ENCODE peak calls at places on chromosomes 16 and 17, in five cellular contexts. N is heart left ventricle; D is prostate gland; V is fibroblast of lung; X is CD8-positive, alpha-beta memory T cell. Y is an unnamed sample.

GRCh38 chr17:76547183-76547641 is 7.4 kb downstream of the PRCD start:
- DNase-seq in V (peak; percentile 88), N (no peak), X (peak; percentile 55), D (peak; percentile 52), Y (no peak)

GRCh38 chr17:5405400-5405799 is 14.1 kb downstream of the NUP88 start:
- DNase-seq in X (no peak), N (no peak), D (no peak), V (no peak), Y (no peak)

GRCh38 chr16:77833906-77834599 is 45.7 kb downstream of the VAT1L start:
- DNase-seq in D (no peak), X (no peak), N (no peak), V (peak; percentile 59), Y (no peak)

GRCh38 chr17:74070374-74070773 is 133.1 kb upstream of the RPL38 start:
- DNase-seq in N (no peak), D (no peak), X (no peak), V (no peak), Y (no peak)

GRCh38 chr17:8142887-8143580 is 9.2 kb downstream of the PER1 start:
- DNase-seq in D (no peak), X (peak; percentile 4), V (no peak), N (no peak), Y (no peak)

GRCh38 chr16:50338371-50339231 is 30.2 kb downstream of the BRD7 start:
- DNase-seq in N (no peak), X (peak; percentile 27), D (no peak), V (no peak), Y (no peak)

GRCh38 chr16:68414581-68414980 is 33.7 kb downstream of the SMPD3 start:
- DNase-seq in N (no peak), D (no peak), V (no peak), X (no peak), Y (no peak)

GRCh38 chr17:82019905-82020873 is 2.5 kb downstream of the CENPX start:
- DNase-seq in D (no peak), V (peak; percentile 26), N (peak; percentile 86), X (peak; percentile 38), Y (peak; percentile 84)

GRCh38 chr17:3890082-3890892 is 2.6 kb downstream of the CAMKK1 start:
- DNase-seq in D (peak; percentile 56), X (no peak), V (peak; percentile 81), N (no peak), Y (peak; percentile 81)

GRCh38 chr17:40915199-40915661 is 22.2 kb downstream of the KRT23 start:
- DNase-seq in V (peak; percentile 74), X (no peak), N (no peak), D (no peak), Y (no peak)

GRCh38 chr17:17757391-17757791 is 76.1 kb downstream of the RAI1 start:
- DNase-seq in N (no peak), D (no peak), X (no peak), V (no peak), Y (no peak)

GRCh38 chr16:48277158-48277557 is 29.8 kb upstream of the ABCC11 start:
- DNase-seq in X (no peak), V (no peak), N (no peak), D (no peak), Y (no peak)

GRCh38 chr17:46178550-46179198 is 14.6 kb downstream of the KANSL1 start:
- DNase-seq in V (peak; percentile 53), D (no peak), X (no peak), N (no peak), Y (no peak)

GRCh38 chr17:78179372-78179771 is 7.5 kb downstream of the TK1 start:
- DNase-seq in N (no peak), D (no peak), V (peak; percentile 79), X (no peak), Y (peak; percentile 83)

GRCh38 chr17:35791681-35792350 is 3.6 kb downstream of the MMP28 start:
- DNase-seq in V (no peak), N (no peak), D (no peak), X (no peak), Y (no peak)

GRCh38 chr16:65959978-65960377 is 406.5 kb upstream of the CDH5 start:
- DNase-seq in X (no peak), D (no peak), V (no peak), N (no peak), Y (no peak)

GRCh38 chr16:49750341-49751011 is 105.4 kb downstream of the ZNF423 start:
- DNase-seq in V (no peak), X (no peak), D (no peak), N (peak; percentile 47), Y (no peak)

GRCh38 chr16:88363239-88363891 is 19.4 kb upstream of the ZNF469 start:
- DNase-seq in N (no peak), D (no peak), V (no peak), X (no peak), Y (no peak)

GRCh38 chr16:77035361-77035760 is 155.6 kb upstream of the MON1B start:
- DNase-seq in N (no peak), V (no peak), D (no peak), X (no peak), Y (no peak)

GRCh38 chr17:61647044-61647443 is 56.0 kb upstream of the NACA2 start:
- DNase-seq in D (no peak), X (no peak), N (no peak), V (peak; percentile 68), Y (no peak)

GRCh38 chr17:8149419-8150193 is 2.6 kb downstream of the PER1 start:
- DNase-seq in D (no peak), X (no peak), N (peak; percentile 63), V (no peak), Y (no peak)

GRCh38 chr17:7479389-7480192 is at the start of gene ZBTB4:
- DNase-seq in D (peak; percentile 62), X (peak; percentile 68), V (peak; percentile 28), N (peak; percentile 84), Y (peak; percentile 87)

GRCh38 chr17:70563301-70563820 is 394.0 kb downstream of the KCNJ2 start:
- DNase-seq in D (no peak), X (no peak), N (no peak), V (peak; percentile 90), Y (no peak)

GRCh38 chr17:10126554-10127493 is 71.6 kb downstream of the GAS7 start:
- DNase-seq in D (no peak), V (peak; percentile 90), X (no peak), N (no peak), Y (no peak)

GRCh38 chr16:73058221-73058615 is 10.3 kb upstream of the ZFHX3 start:
- DNase-seq in X (no peak), N (peak; percentile 76), V (no peak), D (no peak), Y (peak; percentile 86)
- H3K4me1 ChIP-seq in X (no peaks in the 10 kb centered on the region), N (peaks cover 3% of the 10 kb centered on the region), V (peaks cover 16% of the 10 kb centered on the region), D (peaks cover 15% of the 10 kb centered on the region), Y (peaks cover 39% of the 10 kb centered on the region)

DNA sequence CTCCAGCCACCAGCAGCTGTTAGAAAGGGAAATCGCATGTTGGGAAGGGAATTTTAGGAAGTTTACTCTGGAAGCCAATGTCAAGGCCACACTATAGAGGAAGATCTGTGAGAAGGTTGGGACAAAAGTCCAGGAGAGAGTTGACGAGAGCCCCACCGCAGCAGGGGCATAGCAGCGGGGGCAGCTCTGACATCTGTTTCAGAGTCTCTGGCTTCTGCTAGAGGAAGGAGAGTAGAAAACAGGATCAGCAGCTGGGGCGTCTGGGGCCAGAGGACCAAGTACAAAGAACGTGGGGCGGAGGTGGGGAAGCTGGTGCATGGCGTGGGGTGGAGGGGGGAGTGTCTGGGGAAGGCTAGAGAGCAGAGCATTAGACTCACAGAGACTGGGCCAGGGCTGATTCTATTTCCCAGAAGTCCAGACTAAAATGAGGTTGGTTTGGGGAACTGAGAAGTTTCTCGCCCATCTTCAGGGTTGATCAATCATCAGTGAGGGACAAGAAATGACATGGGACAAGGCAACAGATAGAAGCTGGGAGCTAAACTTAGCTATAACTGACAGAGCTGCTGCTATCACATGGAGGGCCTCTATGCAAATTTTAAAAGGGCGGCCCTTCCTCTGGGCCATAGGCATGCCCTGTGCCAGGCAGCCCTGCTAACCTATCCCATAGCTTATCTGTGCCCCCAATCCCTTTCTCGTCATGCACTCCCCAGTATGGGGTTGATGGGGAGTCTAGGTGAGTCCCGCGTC is 1.2 kb downstream of the RABEP2 start:
- DNase-seq in X (no peak), N (no peak), V (no peak), D (no peak), Y (no peak)
- H3K27ac ChIP-seq in X (no peak overlapping the region), N (peak overlapping the region; percentile 100), V (no peak overlapping the region), D (peak overlapping the region; percentile 98), Y (peak overlapping the region; percentile 96)

GRCh38 chr16:18050234-18050633 is 286.3 kb downstream of the NPIPA8 start:
- DNase-seq in X (no peak), D (no peak), V (no peak), N (no peak), Y (no peak)

GRCh38 chr16:18047761-18048160 is 288.8 kb downstream of the NPIPA8 start:
- DNase-seq in X (no peak), D (no peak), V (no peak), N (no peak), Y (no peak)

GRCh38 chr16:18048858-18049257 is 287.7 kb downstream of the NPIPA8 start:
- DNase-seq in N (no peak), D (no peak), V (no peak), X (no peak), Y (no peak)

GRCh38 chr16:18049454-18050133 is 286.9 kb downstream of the NPIPA8 start:
- DNase-seq in X (no peak), D (no peak), N (no peak), V (no peak), Y (no peak)

DNA sequence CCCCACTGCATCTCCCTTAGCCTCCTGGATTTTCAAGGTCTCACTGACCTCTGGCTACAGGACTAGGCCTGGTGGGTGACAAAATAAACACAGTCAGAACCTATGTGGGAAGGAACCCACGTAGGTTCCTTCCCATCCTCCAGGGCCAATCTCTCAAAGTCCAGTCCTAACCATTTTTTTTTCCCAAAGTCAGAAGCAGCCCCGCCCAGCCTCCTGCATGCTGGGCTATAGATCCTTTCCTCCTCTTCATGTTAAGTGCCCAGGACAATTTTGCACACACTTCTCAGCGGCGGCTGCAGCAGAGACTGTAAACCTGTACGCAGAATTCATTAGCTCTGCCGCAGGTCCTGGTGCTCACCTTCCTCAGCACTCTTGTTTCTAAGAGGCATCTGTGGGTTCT is 285.8 kb downstream of the NPIPA8 start:
- DNase-seq in D (no peak), V (no peak), N (no peak), X (no peak), Y (no peak)
- H3K36me3 ChIP-seq in D (no peaks in the 10 kb centered on the region), V (no peaks in the 10 kb centered on the region), N (no peaks in the 10 kb centered on the region), X (no peaks in the 10 kb centered on the region), Y (no peaks in the 10 kb centered on the region)

GRCh38 chr17:58040386-58040785 is 33.3 kb upstream of the SRSF1 start:
- DNase-seq in D (no peak), N (no peak), X (no peak), V (no peak), Y (no peak)
- H3K4me1 ChIP-seq in D (no peaks in the 10 kb centered on the region), N (no peaks in the 10 kb centered on the region), X (no peaks in the 10 kb centered on the region), V (no peaks in the 10 kb centered on the region), Y (no peaks in the 10 kb centered on the region)

GRCh38 chr17:49388692-49389513 is 25.8 kb downstream of the PHB1 start:
- DNase-seq in N (no peak), D (no peak), X (no peak), V (peak; percentile 16), Y (no peak)
- H3K27ac ChIP-seq in N (no peak overlapping the region), D (no peak overlapping the region), X (peak overlapping the region; percentile 58), V (no peak overlapping the region), Y (peak overlapping the region; percentile 1)

GRCh38 chr16:11353158-11353557 is 7.9 kb downstream of the RMI2 start:
- DNase-seq in N (no peak), D (no peak), V (no peak), X (no peak), Y (peak; percentile 1)
- H3K36me3 ChIP-seq in N (no peaks in the 10 kb centered on the region), D (no peaks in the 10 kb centered on the region), V (no peaks in the 10 kb centered on the region), X (no peaks in the 10 kb centered on the region), Y (no peaks in the 10 kb centered on the region)